ENCODE peak calls at places on chromosomes 1 and 21, in four cellular contexts. J is K562, T is WTC11, Q is GM12878. K is an unnamed sample.

GRCh38 chr1:156608981-156609380 is 7.7 kb upstream of the GPATCH4 start:
- DNase-seq in J (peak; percentile 62), T (peak; percentile 60), Q (no peak), K (no peak)

GRCh38 chr21:40176732-40177131 is 309.5 kb downstream of the PCP4 start:
- DNase-seq in J (no peak), T (no peak), Q (no peak), K (no peak)

GRCh38 chr1:61426254-61426653 is 298.7 kb downstream of the TM2D1 start:
- DNase-seq in J (no peak), T (no peak), Q (no peak), K (no peak)

GRCh38 chr1:201220388-201220715 is 29.7 kb downstream of the IGFN1 start:
- DNase-seq in J (no peak), T (no peak), Q (no peak), K (no peak)

GRCh38 chr1:93595266-93595665 is 86.4 kb downstream of the BCAR3 start:
- DNase-seq in J (no peak), T (no peak), Q (no peak), K (no peak)

GRCh38 chr1:25615563-25616079 is 970 bp upstream of the MAN1C1 start:
- DNase-seq in J (no peak), T (no peak), Q (no peak), K (no peak)

GRCh38 chr1:207844374-207844773 is 66.6 kb downstream of the CD34 start:
- DNase-seq in J (no peak), T (no peak), Q (no peak), K (no peak)

GRCh38 chr1:31643976-31644559 is 608 bp downstream of the PEF1 start:
- DNase-seq in J (no peak), T (no peak), Q (no peak), K (no peak)

GRCh38 chr1:4395158-4395557 is 259.3 kb upstream of the AJAP1 start:
- DNase-seq in J (no peak), T (no peak), Q (no peak), K (no peak)

GRCh38 chr1:107010582-107010981 is 45.9 kb upstream of the PRMT6 start:
- DNase-seq in J (no peak), T (no peak), Q (no peak), K (no peak)

GRCh38 chr1:224067207-224067606 is 46.7 kb upstream of the FBXO28 start:
- DNase-seq in J (no peak), T (no peak), Q (no peak), K (no peak)
- TF ChIP-seq ETV6 in J (no peak), T (no peak), Q (no peak), K (no peak)

DNA sequence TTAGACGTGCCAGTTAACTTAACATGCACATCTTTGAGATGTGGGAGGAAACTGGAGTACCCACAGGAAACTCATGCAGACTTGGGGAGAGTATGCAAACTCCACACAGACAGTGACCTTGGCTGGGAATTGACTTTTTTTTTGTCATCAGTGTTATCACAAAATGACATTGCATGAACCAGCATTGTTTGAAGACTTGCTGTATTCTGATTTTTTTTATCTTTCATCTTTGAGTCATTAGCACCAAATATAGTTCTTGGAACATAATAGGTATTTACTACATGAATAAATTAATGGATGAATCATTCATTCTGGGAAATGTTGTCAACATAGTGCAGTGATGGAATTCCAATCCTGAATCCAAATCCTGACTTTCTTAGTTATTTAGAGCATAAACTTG is 77.0 kb downstream of the ATF6 start:
- DNase-seq in J (no peak), T (no peak), Q (no peak), K (no peak)
- TF ChIP-seq ETV6 in J (no peak), T (no peak), Q (no peak), K (no peak)

GRCh38 chr1:53959664-53960250 is 13.6 kb downstream of the LRRC42 start:
- DNase-seq in J (peak; percentile 35), T (no peak), Q (no peak), K (peak; percentile 35)
- TF ChIP-seq ETV6 in J (no peak), T (no peak), Q (no peak), K (no peak)

GRCh38 chr1:38997901-38998190 is 6.8 kb downstream of the AKIRIN1 start:
- DNase-seq in J (no peak), T (no peak), Q (no peak), K (no peak)

GRCh38 chr1:39003464-39003752 is 12.3 kb downstream of the AKIRIN1 start:
- DNase-seq in J (no peak), T (no peak), Q (no peak), K (no peak)

GRCh38 chr1:38997034-38997900 is 6.2 kb downstream of the AKIRIN1 start:
- DNase-seq in J (no peak), T (no peak), Q (no peak), K (no peak)

GRCh38 chr1:39003787-39004186 is 12.7 kb downstream of the AKIRIN1 start:
- DNase-seq in J (no peak), T (no peak), Q (no peak), K (no peak)

DNA sequence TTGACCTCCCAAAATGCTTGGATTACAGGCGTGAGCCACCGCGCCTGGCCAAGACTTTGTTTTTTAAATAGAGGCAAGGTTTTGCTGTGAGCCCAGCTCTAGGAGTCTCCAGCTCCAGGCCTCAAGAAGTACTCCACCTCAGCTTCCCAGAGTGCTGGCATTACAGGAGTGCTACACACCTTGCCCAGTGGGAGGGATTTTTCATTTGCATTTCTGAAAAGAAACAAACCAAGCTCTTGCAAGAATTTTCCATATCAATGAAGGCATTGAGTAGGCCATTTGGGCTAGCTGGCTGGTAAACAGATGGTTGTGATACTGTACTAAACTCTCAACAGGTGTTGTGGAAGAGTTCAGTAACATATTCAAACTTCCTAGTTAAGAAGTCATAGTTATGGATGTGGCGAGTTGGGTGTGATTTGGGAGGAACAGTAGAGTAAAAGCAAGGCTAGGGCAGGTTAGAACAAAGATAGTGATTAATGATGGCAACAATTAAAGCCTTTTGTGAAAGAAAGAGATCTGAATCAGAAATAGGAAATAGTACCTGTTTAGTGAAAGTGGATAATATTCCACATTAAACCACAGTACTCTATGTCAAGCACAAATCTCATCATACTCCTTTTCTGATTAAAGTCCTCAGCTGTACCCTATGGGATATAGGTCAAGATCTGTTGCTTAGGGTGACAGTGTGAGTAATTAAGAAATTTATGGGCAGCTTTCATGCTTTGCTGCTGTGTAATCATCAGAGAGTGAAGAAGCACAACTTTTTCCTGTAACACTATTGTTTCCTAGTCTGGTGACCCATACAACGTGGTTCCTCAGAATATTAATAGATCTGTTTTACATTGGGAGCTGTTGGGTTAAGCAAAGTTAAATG is 10.7 kb downstream of the AKIRIN1 start:
- DNase-seq in J (no peak), T (peak; percentile 36), Q (no peak), K (no peak)
- TF ChIP-seq ETV6 in J (no peak), T (no peak), Q (no peak), K (no peak)

GRCh38 chr1:27416387-27417111 is 24.1 kb downstream of the GPR3 start:
- DNase-seq in J (peak; percentile 78), T (no peak), Q (peak; percentile 70), K (peak; percentile 44)
- TF ChIP-seq ETV6 in J (no peak), T (no peak), Q (no peak), K (no peak)

GRCh38 chr1:110542730-110543129 is 23.8 kb upstream of the KCNA10 start:
- DNase-seq in J (peak; percentile 46), T (no peak), Q (no peak), K (no peak)
- TF ChIP-seq ETV6 in J (no peak), T (no peak), Q (no peak), K (no peak)

GRCh38 chr1:30160999-30161689 is 562.2 kb downstream of the MATN1 start:
- DNase-seq in J (no peak), T (no peak), Q (no peak), K (no peak)
- TF ChIP-seq ETV6 in J (no peak), T (no peak), Q (no peak), K (no peak)